ENCODE peak calls at places on chromosomes 6 and 20, in five cellular contexts. One of them, this sample, is unnamed.

GRCh38 chr6:41713650-41714291 is 21.6 kb downstream of the TFEB start:
- DNase-seq in keratinocyte: no peak
- DNase-seq in MM.1S: no peak
- DNase-seq in hepatocyte: no peak
- DNase-seq in upper lobe of right lung: no peak
- DNase-seq in this sample: no peak

GRCh38 chr6:24004062-24004461 is 122.0 kb upstream of the NRSN1 start:
- DNase-seq in keratinocyte: no peak
- DNase-seq in MM.1S: no peak
- DNase-seq in hepatocyte: no peak
- DNase-seq in upper lobe of right lung: no peak
- DNase-seq in this sample: no peak

GRCh38 chr20:45725134-45725533 is 3.0 kb downstream of the SPINT4 start:
- DNase-seq in keratinocyte: no peak
- DNase-seq in MM.1S: no peak
- DNase-seq in hepatocyte: no peak
- DNase-seq in upper lobe of right lung: no peak
- DNase-seq in this sample: no peak

GRCh38 chr20:54062812-54063280 is 7.5 kb downstream of the BCAS1 start:
- DNase-seq in keratinocyte: no peak
- DNase-seq in MM.1S: peak
- DNase-seq in hepatocyte: peak
- DNase-seq in upper lobe of right lung: no peak
- DNase-seq in this sample: no peak

GRCh38 chr6:155528982-155529453 is 73.4 kb upstream of the NOX3 start:
- DNase-seq in keratinocyte: peak
- DNase-seq in MM.1S: no peak
- DNase-seq in hepatocyte: peak
- DNase-seq in upper lobe of right lung: no peak
- DNase-seq in this sample: no peak

GRCh38 chr6:151436300-151436699 is 15.6 kb downstream of the RMND1 start:
- DNase-seq in keratinocyte: no peak
- DNase-seq in MM.1S: no peak
- DNase-seq in hepatocyte: no peak
- DNase-seq in upper lobe of right lung: no peak
- DNase-seq in this sample: no peak

GRCh38 chr20:25695532-25696383 is 895 bp downstream of the ZNF337 start:
- DNase-seq in keratinocyte: no peak
- DNase-seq in MM.1S: no peak
- DNase-seq in hepatocyte: peak
- DNase-seq in upper lobe of right lung: no peak
- DNase-seq in this sample: no peak

GRCh38 chr6:11094411-11094851 is 797 bp downstream of the SMIM13 start:
- DNase-seq in keratinocyte: no peak
- DNase-seq in MM.1S: peak
- DNase-seq in hepatocyte: peak
- DNase-seq in upper lobe of right lung: peak
- DNase-seq in this sample: peak

DNA sequence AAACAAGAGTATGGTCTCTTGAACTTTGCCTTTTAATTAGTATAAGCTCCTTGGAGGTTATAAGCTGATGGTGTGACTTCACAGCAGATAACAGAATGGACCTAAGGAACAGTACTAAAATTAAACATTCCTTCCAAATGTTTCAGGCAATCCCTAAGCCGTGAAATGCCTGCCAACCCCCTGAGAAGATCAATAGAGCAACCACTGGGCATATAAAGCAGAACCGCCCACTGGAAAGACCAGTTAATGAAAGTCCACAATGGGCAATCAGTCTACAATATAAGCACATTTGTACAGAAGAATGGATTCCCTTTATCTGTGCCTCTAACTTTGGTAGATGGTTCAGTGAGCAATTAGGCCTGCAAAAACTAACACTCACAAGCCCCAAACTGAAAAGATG is 286.7 kb downstream of the UBE3D start:
- DNase-seq in keratinocyte: no peak
- DNase-seq in MM.1S: no peak
- DNase-seq in hepatocyte: no peak
- DNase-seq in upper lobe of right lung: no peak
- DNase-seq in this sample: no peak
- TF ChIP-seq CTCF in keratinocyte: no peak
- TF ChIP-seq CTCF in MM.1S: no peak
- TF ChIP-seq CTCF in hepatocyte: no peak
- TF ChIP-seq CTCF in upper lobe of right lung: no peak
- TF ChIP-seq CTCF in this sample: no peak

GRCh38 chr20:50381771-50382593 is 128.2 kb upstream of the PTPN1 start:
- DNase-seq in keratinocyte: no peak
- DNase-seq in MM.1S: peak
- DNase-seq in hepatocyte: no peak
- DNase-seq in upper lobe of right lung: no peak
- DNase-seq in this sample: no peak

GRCh38 chr20:50379991-50380696 is 130.0 kb upstream of the PTPN1 start:
- DNase-seq in keratinocyte: no peak
- DNase-seq in MM.1S: no peak
- DNase-seq in hepatocyte: no peak
- DNase-seq in upper lobe of right lung: no peak
- DNase-seq in this sample: no peak

GRCh38 chr20:50381053-50381732 is 129.0 kb upstream of the PTPN1 start:
- DNase-seq in keratinocyte: no peak
- DNase-seq in MM.1S: no peak
- DNase-seq in hepatocyte: no peak
- DNase-seq in upper lobe of right lung: no peak
- DNase-seq in this sample: no peak

GRCh38 chr20:50379049-50379990 is 130.9 kb upstream of the PTPN1 start:
- DNase-seq in keratinocyte: no peak
- DNase-seq in MM.1S: no peak
- DNase-seq in hepatocyte: peak
- DNase-seq in upper lobe of right lung: peak
- DNase-seq in this sample: no peak

GRCh38 chr20:50380697-50381040 is 129.5 kb upstream of the PTPN1 start:
- DNase-seq in keratinocyte: no peak
- DNase-seq in MM.1S: no peak
- DNase-seq in hepatocyte: peak
- DNase-seq in upper lobe of right lung: no peak
- DNase-seq in this sample: no peak
- TF ChIP-seq CTCF in keratinocyte: peak
- TF ChIP-seq CTCF in MM.1S: peak
- TF ChIP-seq CTCF in hepatocyte: peak
- TF ChIP-seq CTCF in upper lobe of right lung: peak
- TF ChIP-seq CTCF in this sample: peak

GRCh38 chr6:273441-274111 is 18.7 kb upstream of the DUSP22 start:
- DNase-seq in keratinocyte: no peak
- DNase-seq in MM.1S: no peak
- DNase-seq in hepatocyte: no peak
- DNase-seq in upper lobe of right lung: no peak
- DNase-seq in this sample: no peak
- TF ChIP-seq CTCF in keratinocyte: no peak
- TF ChIP-seq CTCF in MM.1S: no peak
- TF ChIP-seq CTCF in hepatocyte: no peak
- TF ChIP-seq CTCF in upper lobe of right lung: no peak
- TF ChIP-seq CTCF in this sample: no peak

DNA sequence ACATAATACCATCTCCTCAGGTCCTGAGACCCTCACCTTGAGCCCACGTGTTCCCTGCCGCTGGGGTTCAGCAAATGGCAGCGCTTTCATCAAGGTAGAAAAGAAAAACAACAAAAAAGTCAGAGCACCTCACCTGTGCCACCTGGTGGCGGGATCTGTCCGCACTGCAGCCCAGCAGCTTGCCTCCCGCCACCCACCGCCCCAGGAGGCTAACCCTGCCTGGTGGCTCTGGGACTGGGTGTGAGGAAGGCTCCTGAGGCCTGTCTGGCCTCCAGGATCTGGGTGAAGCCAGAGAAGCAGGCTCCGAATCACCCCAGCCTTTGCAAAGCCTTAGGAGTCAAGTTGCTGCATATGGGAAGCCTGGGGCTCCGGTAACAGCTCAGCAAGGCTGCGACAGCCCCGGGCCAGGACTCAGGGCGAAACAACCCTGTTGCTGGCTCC is 270.8 kb downstream of the BMP7 start:
- DNase-seq in keratinocyte: no peak
- DNase-seq in MM.1S: peak
- DNase-seq in hepatocyte: peak
- DNase-seq in upper lobe of right lung: no peak
- DNase-seq in this sample: peak
- TF ChIP-seq CTCF in keratinocyte: peak
- TF ChIP-seq CTCF in MM.1S: peak
- TF ChIP-seq CTCF in hepatocyte: peak
- TF ChIP-seq CTCF in upper lobe of right lung: peak
- TF ChIP-seq CTCF in this sample: peak

GRCh38 chr6:134446228-134446848 is 128.4 kb upstream of the SGK1 start:
- DNase-seq in keratinocyte: no peak
- DNase-seq in MM.1S: no peak
- DNase-seq in hepatocyte: no peak
- DNase-seq in upper lobe of right lung: no peak
- DNase-seq in this sample: no peak
- TF ChIP-seq CTCF in keratinocyte: peak
- TF ChIP-seq CTCF in MM.1S: no peak
- TF ChIP-seq CTCF in hepatocyte: no peak
- TF ChIP-seq CTCF in upper lobe of right lung: no peak
- TF ChIP-seq CTCF in this sample: no peak

DNA sequence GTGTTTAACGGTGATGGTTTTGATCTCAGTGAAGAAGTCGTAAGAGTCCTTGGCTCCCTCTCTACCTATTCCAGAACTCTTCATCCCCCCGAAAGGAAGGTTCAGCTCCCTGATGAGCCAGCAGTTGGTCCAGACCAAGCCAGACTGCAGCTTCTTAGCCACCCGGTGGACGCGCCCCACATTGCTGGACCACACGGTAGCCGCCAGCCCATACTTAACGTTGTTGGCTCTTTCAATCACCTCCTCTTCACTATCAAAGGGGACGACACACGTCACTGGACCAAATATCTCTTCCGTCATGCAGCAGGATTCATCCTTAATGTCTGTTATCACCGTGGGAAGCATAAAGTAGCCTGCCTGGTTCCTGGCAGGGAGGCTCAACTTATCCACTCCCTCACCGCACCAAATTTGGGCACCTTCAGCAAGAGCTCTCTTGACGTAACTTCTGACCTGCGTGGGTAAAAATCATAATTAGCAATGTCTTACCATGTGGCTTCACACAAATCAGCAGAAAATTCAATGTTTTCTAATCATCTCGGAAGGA is 31.4 kb downstream of the ALDH8A1 start:
- DNase-seq in keratinocyte: no peak
- DNase-seq in MM.1S: no peak
- DNase-seq in hepatocyte: no peak
- DNase-seq in upper lobe of right lung: no peak
- DNase-seq in this sample: no peak
- TF ChIP-seq CTCF in keratinocyte: no peak
- TF ChIP-seq CTCF in MM.1S: no peak
- TF ChIP-seq CTCF in hepatocyte: no peak
- TF ChIP-seq CTCF in upper lobe of right lung: no peak
- TF ChIP-seq CTCF in this sample: no peak

DNA sequence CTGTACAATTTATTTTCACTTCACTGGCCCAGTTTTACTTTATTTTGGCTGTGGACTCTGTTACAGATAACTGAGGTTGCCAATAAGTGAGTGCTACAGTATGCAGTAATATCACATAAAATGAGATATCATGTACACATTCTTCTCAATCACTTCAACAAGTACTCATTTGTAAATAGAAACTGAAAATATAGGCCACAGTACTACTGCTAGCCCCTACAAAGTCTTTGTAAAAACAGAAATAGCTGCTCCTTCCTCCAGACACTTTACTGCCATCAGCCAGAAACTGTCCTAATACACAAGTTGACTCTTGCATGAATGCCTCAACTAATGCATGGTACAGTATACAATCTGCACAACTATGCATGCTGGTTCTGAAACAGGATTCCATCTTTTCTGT is 9.2 kb downstream of the DTNBP1 start:
- DNase-seq in keratinocyte: no peak
- DNase-seq in MM.1S: peak
- DNase-seq in hepatocyte: no peak
- DNase-seq in upper lobe of right lung: no peak
- DNase-seq in this sample: no peak
- TF ChIP-seq CTCF in keratinocyte: no peak
- TF ChIP-seq CTCF in MM.1S: no peak
- TF ChIP-seq CTCF in hepatocyte: no peak
- TF ChIP-seq CTCF in upper lobe of right lung: no peak
- TF ChIP-seq CTCF in this sample: no peak